ENCODE peak calls at places on chromosomes 13 and 19, in six cellular contexts. V is tibial nerve, H is A549, J is brain microvascular endothelial cell, L is heart left ventricle, W is HFF-Myc. A is an unnamed sample.

GRCh38 chr13:94758571-94758970 is 46.2 kb upstream of the SOX21 start:
- DNase-seq in V (no peak), W (no peak), J (no peak), H (no peak), L (no peak), A (no peak)

GRCh38 chr13:25971499-25972145 is 80.2 kb downstream of the SHISA2 start:
- DNase-seq in W (no peak), J (no peak), L (no peak), V (no peak), H (no peak), A (no peak)

GRCh38 chr13:100269837-100270236 is 180.9 kb downstream of the PCCA start:
- DNase-seq in H (no peak), V (peak), J (peak), W (peak), L (peak), A (no peak)

GRCh38 chr13:111074826-111075225 is 40.3 kb upstream of the ARHGEF7 start:
- DNase-seq in J (no peak), H (no peak), V (no peak), L (no peak), W (no peak), A (peak)

GRCh38 chr19:10283301-10283733 is 3.4 kb upstream of the ICAM4 start:
- DNase-seq in H (no peak), W (no peak), L (no peak), V (no peak), J (no peak), A (no peak)

GRCh38 chr13:113846639-113847318 is 17.1 kb downstream of the GAS6 start:
- DNase-seq in J (no peak), H (no peak), V (no peak), W (no peak), L (no peak), A (no peak)

GRCh38 chr13:110746443-110746842 is 32.9 kb downstream of the ING1 start:
- DNase-seq in L (no peak), H (no peak), W (no peak), J (no peak), V (no peak), A (no peak)

GRCh38 chr19:12778020-12778904 is 2.9 kb upstream of the HOOK2 start:
- DNase-seq in H (peak), W (no peak), L (peak), V (no peak), J (peak), A (no peak)

GRCh38 chr13:52651880-52652169 is 811 bp upstream of the SUGT1 start:
- DNase-seq in W (no peak), L (no peak), H (no peak), J (no peak), V (no peak), A (no peak)

GRCh38 chr13:66915596-66916185 is 314.4 kb downstream of the PCDH9 start:
- DNase-seq in J (peak), L (no peak), H (peak), W (no peak), V (no peak), A (no peak)

GRCh38 chr19:33055718-33056117 is 9.0 kb downstream of the RHPN2 start:
- DNase-seq in W (no peak), L (no peak), H (no peak), J (peak), V (no peak), A (no peak)

GRCh38 chr19:46922465-46922864 is 61.7 kb downstream of the ARHGAP35 start:
- DNase-seq in L (no peak), H (no peak), W (no peak), J (no peak), V (no peak), A (no peak)

GRCh38 chr19:19554074-19555023 is 16.3 kb downstream of the CILP2 start:
- DNase-seq in W (no peak), L (no peak), V (no peak), H (no peak), J (no peak), A (no peak)

GRCh38 chr19:710767-711166 is 2.0 kb downstream of the PALM start:
- DNase-seq in L (no peak), V (no peak), J (no peak), W (no peak), H (no peak), A (no peak)

GRCh38 chr13:109918179-109918651 is 131.8 kb upstream of the IRS2 start:
- DNase-seq in L (no peak), V (no peak), J (peak), W (no peak), H (no peak), A (no peak)

GRCh38 chr19:17205237-17206140 is 9.7 kb upstream of the USE1 start:
- DNase-seq in J (peak), L (peak), V (peak), W (no peak), H (peak), A (no peak)

GRCh38 chr13:23921451-23921888 is 24.2 kb upstream of the C1QTNF9B start:
- DNase-seq in J (peak), L (no peak), V (no peak), W (no peak), H (peak), A (no peak)

GRCh38 chr19:27742041-27742440 is 1470.9 kb downstream of the UQCRFS1 start:
- DNase-seq in W (no peak), J (no peak), V (no peak), H (no peak), L (no peak), A (peak)

GRCh38 chr19:612941-613340 is 20.4 kb downstream of the POLRMT start:
- DNase-seq in J (no peak), L (no peak), V (no peak), W (no peak), H (no peak), A (no peak)

GRCh38 chr13:39378293-39378692 is 224.7 kb downstream of the LHFPL6 start:
- DNase-seq in L (no peak), H (no peak), V (no peak), W (no peak), J (no peak), A (no peak)

GRCh38 chr19:10339380-10339960 is at the start of gene ICAM3:
- DNase-seq in W (no peak), L (no peak), J (no peak), H (no peak), V (no peak), A (no peak)

GRCh38 chr13:51556740-51557139 is 27.5 kb upstream of the WDFY2 start:
- DNase-seq in V (no peak), W (no peak), L (no peak), H (no peak), J (no peak), A (no peak)

GRCh38 chr13:113296842-113297369 is at the start of gene LAMP1:
- DNase-seq in J (peak), V (peak), W (peak), L (peak), H (peak), A (peak)

GRCh38 chr19:13023666-13024065 is 28.4 kb downstream of the NFIX start:
- DNase-seq in W (no peak), H (no peak), J (no peak), L (no peak), V (no peak), A (no peak)

DNA sequence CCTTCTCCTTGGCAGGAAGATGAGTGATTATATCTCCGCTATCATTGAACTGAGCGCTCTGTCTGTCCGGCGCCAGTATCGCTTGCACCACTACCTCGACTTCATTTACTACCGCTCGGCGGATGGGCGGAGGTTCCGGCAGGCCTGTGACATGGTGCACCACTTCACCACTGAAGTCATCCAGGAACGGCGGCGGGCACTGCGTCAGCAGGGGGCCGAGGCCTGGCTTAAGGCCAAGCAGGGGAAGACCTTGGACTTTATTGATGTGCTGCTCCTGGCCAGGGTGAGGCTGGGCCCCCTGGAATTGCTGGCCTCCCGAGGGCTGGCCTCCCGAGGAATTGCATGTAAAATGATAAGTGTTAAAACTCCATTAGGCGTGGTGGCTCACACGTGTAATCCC is 32.1 kb downstream of the CYP4F22 start:
- DNase-seq in H (no peak), J (no peak), W (no peak), L (no peak), V (no peak), A (no peak)
- TF ChIP-seq CTCF in H (no peak), J (no peak), W (no peak), L (no peak), V (no peak), A (no peak)

GRCh38 chr19:54127688-54128440 is 9.7 kb upstream of the CNOT3 start:
- DNase-seq in V (no peak), W (no peak), J (no peak), L (no peak), H (no peak), A (no peak)
- TF ChIP-seq CTCF in V (no peak), W (no peak), J (no peak), L (no peak), H (no peak), A (no peak)

GRCh38 chr19:5170329-5170745 is 170.3 kb downstream of the PTPRS start:
- DNase-seq in J (no peak), V (no peak), W (no peak), H (peak), L (no peak), A (peak)
- TF ChIP-seq CTCF in J (peak), V (peak), W (peak), H (no peak), L (peak), A (peak)

DNA sequence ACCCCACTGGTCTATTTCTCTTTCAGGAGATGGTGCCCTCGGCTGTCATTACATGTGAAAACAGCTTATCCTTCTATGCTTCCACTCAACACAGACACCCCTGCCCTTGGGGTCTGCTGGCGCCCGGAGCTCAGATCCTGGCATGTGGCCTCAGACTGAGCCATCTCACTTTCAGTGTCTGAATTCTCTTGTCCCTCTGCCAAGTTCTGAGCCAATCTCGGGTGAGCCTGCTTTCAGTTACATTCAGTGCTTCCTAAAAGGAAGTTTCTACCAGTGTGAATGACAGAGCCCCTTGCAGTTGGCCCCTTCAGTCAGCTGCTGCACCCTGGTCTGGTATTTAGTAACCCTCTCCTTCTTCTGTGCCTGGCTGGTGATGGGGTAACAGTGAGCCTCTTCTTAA is 293.6 kb downstream of the DNAJC15 start:
- DNase-seq in V (no peak), W (no peak), H (no peak), J (peak), L (peak), A (peak)
- TF ChIP-seq CTCF in V (no peak), W (no peak), H (no peak), J (no peak), L (no peak), A (no peak)

GRCh38 chr19:58518261-58519086 is 1.1 kb downstream of the ZBTB45 start:
- DNase-seq in L (no peak), H (no peak), W (no peak), V (no peak), J (no peak), A (no peak)
- TF ChIP-seq CTCF in L (no peak), H (no peak), W (no peak), V (peak), J (no peak), A (no peak)

GRCh38 chr13:96822900-96823299 is 171.4 kb downstream of the OXGR1 start:
- DNase-seq in L (no peak), J (no peak), V (no peak), H (peak), W (no peak), A (no peak)
- TF ChIP-seq CTCF in L (no peak), J (peak), V (no peak), H (no peak), W (no peak), A (no peak)

GRCh38 chr19:42324655-42325307 is 654 bp upstream of the MEGF8 start:
- DNase-seq in J (no peak), H (no peak), V (no peak), L (no peak), W (no peak), A (no peak)

GRCh38 chr19:42327381-42327780 is 1.9 kb downstream of the MEGF8 start:
- DNase-seq in L (no peak), W (no peak), J (no peak), H (no peak), V (no peak), A (no peak)

GRCh38 chr19:42326969-42327368 is 1.5 kb downstream of the MEGF8 start:
- DNase-seq in L (no peak), V (no peak), W (no peak), J (no peak), H (no peak), A (no peak)

GRCh38 chr19:42325308-42325895 is at the start of gene MEGF8:
- DNase-seq in L (peak), V (peak), H (peak), J (peak), W (peak), A (peak)

DNA sequence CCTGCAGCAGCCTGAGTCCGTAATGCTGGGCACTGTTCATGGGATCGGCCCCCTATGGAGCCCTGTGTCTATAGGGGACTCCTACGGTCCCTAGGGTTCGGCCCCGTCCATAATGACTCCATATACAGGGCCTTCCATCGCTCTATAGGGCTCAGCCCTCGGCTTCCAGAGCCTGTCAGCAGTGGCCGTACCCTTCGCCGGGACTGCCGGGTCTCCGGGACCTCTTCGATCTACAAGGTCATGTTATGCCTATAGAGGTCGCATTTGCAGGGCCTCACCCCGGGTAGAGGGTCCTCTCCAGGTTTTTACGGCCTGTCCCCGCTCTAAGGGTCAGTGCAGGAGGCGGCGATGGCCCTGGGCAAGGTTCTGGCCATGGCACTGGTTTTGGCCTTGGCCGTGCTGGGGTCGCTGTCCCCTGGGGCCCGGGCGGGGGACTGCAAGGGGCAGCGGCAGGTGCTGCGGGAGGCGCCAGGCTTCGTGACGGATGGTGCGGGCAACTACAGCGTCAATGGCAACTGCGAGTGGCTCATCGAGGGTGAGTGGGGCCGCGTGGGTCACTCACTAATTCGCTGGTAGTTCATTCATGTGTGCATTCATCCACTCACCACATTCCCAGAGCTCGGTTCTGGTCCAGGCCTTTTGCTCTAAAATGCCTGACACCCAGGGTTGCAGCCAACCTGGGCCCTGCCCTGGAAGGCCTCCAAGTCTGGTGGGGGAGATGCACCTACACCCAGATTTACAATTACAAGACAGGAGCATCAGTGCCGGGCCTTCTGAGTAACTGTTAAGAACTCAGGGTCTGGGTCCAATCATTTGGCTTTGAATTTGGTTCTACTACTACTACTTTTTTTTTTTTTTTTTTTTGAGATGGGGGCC is 699 bp downstream of the MEGF8 start:
- DNase-seq in H (no peak), W (no peak), J (no peak), V (no peak), L (no peak), A (no peak)
- TF ChIP-seq CTCF in H (peak), W (no peak), J (peak), V (no peak), L (no peak), A (no peak)

GRCh38 chr19:37467608-37468090 is 405 bp upstream of the ZNF569 start:
- DNase-seq in L (no peak), J (no peak), W (no peak), H (no peak), V (no peak), A (no peak)

GRCh38 chr19:37470216-37470615 is 1.1 kb downstream of the ZNF570 start:
- DNase-seq in V (no peak), L (no peak), H (no peak), J (no peak), W (no peak), A (no peak)

GRCh38 chr19:37466277-37466797 is 907 bp downstream of the ZNF569 start:
- DNase-seq in W (no peak), L (peak), J (no peak), H (no peak), V (no peak), A (no peak)

GRCh38 chr19:37468961-37469777 is at the start of gene ZNF570:
- DNase-seq in L (peak), J (peak), H (peak), W (peak), V (peak), A (peak)

GRCh38 chr19:37466798-37467607 is at the start of gene ZNF569:
- DNase-seq in V (peak), H (peak), W (peak), L (peak), J (peak), A (peak)
- TF ChIP-seq CTCF in V (no peak), H (no peak), W (no peak), L (no peak), J (no peak), A (no peak)

A was measured in osteocyte.